ENCODE peak calls at places on chromosomes 16 and 17, in six cellular contexts. N is mammary epithelial cell, Q is heart left ventricle, L is GM23338, E is A673, X is vagina. D is an unnamed sample.

GRCh38 chr16:60852635-60853034 is 1183.6 kb downstream of the CDH8 start:
- DNase-seq in Q (no peak), N (no peak), E (no peak), X (no peak), L (no peak), D (no peak)

GRCh38 chr16:15829460-15829859 is 27.4 kb downstream of the MYH11 start:
- DNase-seq in Q (peak; percentile 54), L (peak; percentile 54), E (no peak), X (no peak), N (no peak), D (no peak)

GRCh38 chr17:70654706-70655105 is 485.4 kb downstream of the KCNJ2 start:
- DNase-seq in Q (no peak), L (no peak), X (no peak), N (no peak), E (no peak), D (no peak)

GRCh38 chr17:28702752-28703150 is 8.9 kb downstream of the PROCA1 start:
- DNase-seq in X (no peak), Q (no peak), E (no peak), L (no peak), N (no peak), D (no peak)

GRCh38 chr17:54814371-54814770 is 86.3 kb upstream of the TOM1L1 start:
- DNase-seq in X (no peak), L (no peak), Q (no peak), N (no peak), E (no peak), D (no peak)

GRCh38 chr17:66677201-66677981 is 157.5 kb upstream of the CACNG5 start:
- DNase-seq in X (peak; percentile 16), L (no peak), Q (no peak), N (peak; percentile 96), E (no peak), D (no peak)

GRCh38 chr17:66548158-66548557 is 245.7 kb downstream of the PRKCA start:
- DNase-seq in L (no peak), X (no peak), Q (no peak), E (no peak), N (no peak), D (no peak)

GRCh38 chr16:51592535-51592934 is 441.5 kb upstream of the SALL1 start:
- DNase-seq in N (no peak), L (no peak), X (no peak), E (no peak), Q (no peak), D (no peak)

GRCh38 chr16:1610071-1610840 is 1.6 kb downstream of the IFT140 start:
- DNase-seq in E (peak; percentile 95), L (peak; percentile 95), Q (peak; percentile 90), N (peak; percentile 84), X (no peak), D (peak; percentile 87)

GRCh38 chr17:2395258-2396170 is 5.3 kb downstream of the MNT start:
- DNase-seq in Q (peak; percentile 62), E (no peak), N (no peak), L (no peak), X (no peak), D (no peak)

GRCh38 chr17:43468746-43469544 is 14.8 kb upstream of the DHX8 start:
- DNase-seq in Q (no peak), N (peak; percentile 100), E (peak; percentile 7), X (no peak), L (no peak), D (peak; percentile 74)

GRCh38 chr16:4051591-4051990 is 64.7 kb downstream of the ADCY9 start:
- DNase-seq in L (no peak), N (peak; percentile 68), Q (no peak), X (no peak), E (no peak), D (no peak)

GRCh38 chr17:74368341-74369152 is 1.2 kb downstream of the GPR142 start:
- DNase-seq in X (no peak), N (peak; percentile 45), E (peak; percentile 80), L (peak; percentile 76), Q (peak; percentile 81), D (peak; percentile 63)

GRCh38 chr16:79218358-79218757 is 382.2 kb downstream of the MAF start:
- DNase-seq in Q (no peak), X (no peak), N (no peak), L (no peak), E (no peak), D (no peak)

GRCh38 chr16:85296859-85297698 is 184.8 kb upstream of the CIBAR2 start:
- DNase-seq in X (no peak), L (peak; percentile 71), Q (no peak), N (no peak), E (peak; percentile 50), D (peak; percentile 29)

GRCh38 chr17:82497483-82498405 is 21.8 kb upstream of the FOXK2 start:
- DNase-seq in L (peak; percentile 59), Q (peak; percentile 60), N (peak; percentile 20), E (peak; percentile 68), X (no peak), D (peak; percentile 61)

GRCh38 chr16:13936596-13937081 is 16.7 kb downstream of the ERCC4 start:
- DNase-seq in E (peak; percentile 19), N (peak; percentile 48), Q (no peak), X (no peak), L (no peak), D (peak; percentile 24)

DNA sequence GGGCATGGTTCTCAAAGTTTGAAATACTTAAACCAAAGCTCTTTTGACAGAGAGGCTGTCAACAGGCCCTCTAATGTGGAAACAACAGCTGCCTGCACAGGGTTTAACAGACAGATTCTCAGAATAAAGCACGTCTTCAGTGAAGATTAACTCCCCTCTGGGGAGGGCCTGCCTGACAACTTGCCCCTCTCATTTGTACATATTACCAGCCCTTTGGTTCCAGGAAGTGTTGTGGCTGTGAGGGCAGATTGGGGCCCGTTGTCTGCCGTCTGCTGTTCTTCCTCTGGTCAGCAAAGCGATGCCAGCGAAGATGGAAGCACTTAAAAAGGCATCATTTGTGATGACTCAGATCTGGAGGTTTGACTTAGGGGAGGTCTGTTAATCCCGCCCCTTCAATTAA is 177.1 kb upstream of the IRX6 start:
- DNase-seq in E (no peak), L (no peak), X (no peak), N (no peak), Q (no peak), D (no peak)
- H3K4me3 ChIP-seq in E (no peak overlapping the region), L (no peak overlapping the region), X (no peak overlapping the region), N (no peak overlapping the region), Q (no peak overlapping the region), D (no peak overlapping the region)

GRCh38 chr17:79843475-79843916 is 4.3 kb upstream of the CBX4 start:
- DNase-seq in N (no peak), X (no peak), Q (no peak), L (no peak), E (no peak), D (no peak)

GRCh38 chr17:79843917-79844815 is 4.9 kb upstream of the CBX4 start:
- DNase-seq in N (peak; percentile 16), X (no peak), E (no peak), L (peak; percentile 78), Q (peak; percentile 84), D (peak; percentile 77)

GRCh38 chr17:79845601-79845949 is 6.3 kb upstream of the CBX4 start:
- DNase-seq in N (no peak), X (no peak), E (no peak), Q (no peak), L (no peak), D (no peak)

GRCh38 chr17:79842656-79843474 is 3.6 kb upstream of the CBX4 start:
- DNase-seq in E (peak; percentile 70), Q (no peak), N (no peak), L (peak; percentile 39), X (no peak), D (no peak)

GRCh38 chr17:79844869-79845600 is 5.8 kb upstream of the CBX4 start:
- DNase-seq in Q (peak; percentile 62), E (peak; percentile 60), X (no peak), L (peak; percentile 78), N (no peak), D (peak; percentile 61)
- H3K27me3 ChIP-seq in Q (peaks cover 33% of the 10 kb centered on the region), E (peaks cover 40% of the 10 kb centered on the region), X (peaks cover 12% of the 10 kb centered on the region), L (peaks cover 87% of the 10 kb centered on the region), N (peaks cover 35% of the 10 kb centered on the region), D (peaks cover 28% of the 10 kb centered on the region)

GRCh38 chr16:58472266-58472665 is 27.7 kb upstream of the NDRG4 start:
- DNase-seq in X (no peak), L (no peak), N (no peak), Q (peak; percentile 26), E (no peak), D (no peak)

GRCh38 chr16:58474296-58474695 is 25.6 kb upstream of the NDRG4 start:
- DNase-seq in N (no peak), E (no peak), L (no peak), X (no peak), Q (no peak), D (no peak)

GRCh38 chr16:58472827-58473226 is 27.1 kb upstream of the NDRG4 start:
- DNase-seq in E (no peak), X (no peak), Q (no peak), N (no peak), L (no peak), D (no peak)

GRCh38 chr16:58467915-58468314 is 32.0 kb upstream of the NDRG4 start:
- DNase-seq in X (no peak), Q (no peak), E (no peak), L (no peak), N (no peak), D (no peak)

DNA sequence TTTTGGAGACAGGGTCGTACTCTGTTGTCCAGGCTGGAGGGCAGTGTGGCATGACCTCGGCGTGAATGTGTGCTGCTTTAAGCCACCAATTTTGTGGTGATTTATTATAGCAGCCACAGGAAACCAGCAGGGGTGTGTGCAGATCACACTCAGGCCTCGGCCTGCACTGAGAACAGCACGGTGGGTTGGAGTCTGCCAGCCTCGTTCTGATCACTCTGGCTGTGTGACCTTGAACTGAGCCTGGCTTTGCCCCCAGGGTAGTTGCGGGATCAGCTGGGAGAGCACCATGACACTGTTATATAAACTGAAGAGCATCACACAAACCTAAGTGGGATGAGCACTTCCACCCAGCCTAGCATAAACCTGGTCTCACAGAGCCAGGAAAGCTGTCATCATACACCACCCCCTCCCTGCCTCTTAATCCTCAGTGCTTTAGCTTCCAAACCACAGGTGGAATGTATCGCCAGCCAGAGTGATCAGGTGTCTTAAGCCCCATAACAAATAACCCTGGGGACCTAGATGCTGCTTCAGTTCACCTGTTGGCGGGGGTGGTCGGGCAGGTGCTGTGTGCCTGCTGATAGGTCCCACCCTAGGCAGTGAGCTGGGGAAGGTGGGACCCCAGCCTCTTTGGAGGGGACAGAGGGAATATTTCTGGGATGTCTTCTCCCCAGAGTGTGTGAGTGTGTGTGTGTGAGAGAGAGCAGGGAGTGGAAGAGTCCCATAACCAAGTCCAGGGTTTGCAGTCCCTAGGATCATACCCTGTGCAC is 28.6 kb upstream of the NDRG4 start:
- DNase-seq in N (no peak), Q (peak; percentile 43), L (peak; percentile 52), X (no peak), E (no peak), D (no peak)
- H3K36me3 ChIP-seq in N (no peaks in the 10 kb centered on the region), Q (no peaks in the 10 kb centered on the region), L (no peaks in the 10 kb centered on the region), X (no peaks in the 10 kb centered on the region), E (no peaks in the 10 kb centered on the region), D (no peaks in the 10 kb centered on the region)

GRCh38 chr17:50146230-50146926 is 4.1 kb downstream of the PPP1R9B start:
- DNase-seq in Q (no peak), X (no peak), L (no peak), E (no peak), N (no peak), D (no peak)

GRCh38 chr17:50149099-50149424 is 1.4 kb downstream of the PPP1R9B start:
- DNase-seq in Q (no peak), X (no peak), N (no peak), L (no peak), E (peak; percentile 29), D (peak; percentile 28)

GRCh38 chr17:50148226-50149098 is 2.0 kb downstream of the PPP1R9B start:
- DNase-seq in L (peak; percentile 40), Q (peak; percentile 65), E (peak; percentile 55), N (peak; percentile 90), X (no peak), D (peak; percentile 75)

GRCh38 chr17:50146927-50147640 is 3.4 kb downstream of the PPP1R9B start:
- DNase-seq in E (no peak), Q (no peak), N (no peak), X (no peak), L (no peak), D (no peak)

GRCh38 chr17:50147841-50148225 is 2.6 kb downstream of the PPP1R9B start:
- DNase-seq in Q (peak; percentile 74), E (no peak), L (no peak), N (no peak), X (no peak), D (peak; percentile 42)
- H3K4me3 ChIP-seq in Q (peak overlapping the region; percentile 94), E (peak overlapping the region; percentile 82), L (peak overlapping the region; percentile 87), N (peak overlapping the region; percentile 75), X (peak overlapping the region; percentile 70), D (peak overlapping the region; percentile 65)